ENCODE peak calls at places on chromosomes 1 and 21, in nine cellular contexts. L, O, F, U, P, S, C, M and H are unnamed samples. For H3K36me3, the result is how much of the 10 kb centered on the place peaks cover.

GRCh38 chr1:8392522-8392921 is 74.6 kb downstream of the SLC45A1 start:
- DNase-seq in L (no peak), O (no peak), F (peak), U (no peak), P (no peak), S (no peak), C (no peak), M (no peak), H (no peak)

GRCh38 chr21:35400233-35400939 is 351.3 kb upstream of the RUNX1 start:
- DNase-seq in L (peak), O (no peak), F (peak), U (peak), P (no peak), S (peak), C (no peak), M (peak), H (peak)

GRCh38 chr1:101960164-101960563 is 36.6 kb downstream of the OLFM3 start:
- DNase-seq in L (no peak), O (no peak), F (no peak), U (no peak), P (no peak), S (no peak), C (no peak), M (no peak), H (no peak)

GRCh38 chr21:17925900-17926299 is 106.7 kb upstream of the C21orf91 start:
- DNase-seq in L (peak), O (no peak), F (no peak), U (no peak), P (no peak), S (peak), C (peak), M (peak), H (no peak)

GRCh38 chr1:8004803-8005573 is 21.1 kb downstream of the ERRFI1 start:
- DNase-seq in L (no peak), O (peak), F (peak), U (peak), P (peak), S (peak), C (peak), M (peak), H (peak)

GRCh38 chr1:6420594-6421042 is 899 bp upstream of the HES2 start:
- DNase-seq in L (peak), O (peak), F (peak), U (no peak), P (no peak), S (no peak), C (no peak), M (no peak), H (no peak)

GRCh38 chr1:27876341-27877114 is 4.2 kb downstream of the THEMIS2 start:
- DNase-seq in L (no peak), O (peak), F (no peak), U (no peak), P (peak), S (no peak), C (peak), M (no peak), H (no peak)

GRCh38 chr1:191959856-191960255 is 198.4 kb upstream of the RGS18 start:
- DNase-seq in L (no peak), O (no peak), F (no peak), U (no peak), P (no peak), S (no peak), C (no peak), M (no peak), H (no peak)

GRCh38 chr21:14620152-14620551 is 74.0 kb upstream of the SAMSN1 start:
- DNase-seq in L (no peak), O (no peak), F (no peak), U (no peak), P (no peak), S (no peak), C (no peak), M (no peak), H (no peak)

GRCh38 chr1:85274969-85275453 is 1.4 kb downstream of the BCL10 start:
- DNase-seq in L (no peak), O (no peak), F (no peak), U (no peak), P (no peak), S (peak), C (no peak), M (no peak), H (peak)

GRCh38 chr1:62230724-62231123 is 36.1 kb downstream of the L1TD1 start:
- DNase-seq in L (no peak), O (no peak), F (no peak), U (no peak), P (no peak), S (peak), C (no peak), M (peak), H (no peak)

GRCh38 chr1:181033128-181033798 is 520 bp upstream of the MR1 start:
- DNase-seq in L (no peak), O (peak), F (peak), U (peak), P (peak), S (peak), C (peak), M (no peak), H (no peak)

GRCh38 chr1:206797534-206798383 is 25.5 kb upstream of the IL10 start:
- DNase-seq in L (peak), O (no peak), F (peak), U (peak), P (no peak), S (peak), C (peak), M (peak), H (no peak)

GRCh38 chr21:26732442-26733221 is 112.6 kb downstream of the ADAMTS1 start:
- DNase-seq in L (peak), O (no peak), F (no peak), U (peak), P (peak), S (peak), C (peak), M (peak), H (peak)

GRCh38 chr1:22673486-22674409 is 20.7 kb downstream of the C1QB start:
- DNase-seq in L (peak), O (peak), F (peak), U (no peak), P (no peak), S (peak), C (peak), M (peak), H (no peak)

GRCh38 chr1:31583995-31584868 is 7.9 kb downstream of the TINAGL1 start:
- DNase-seq in L (no peak), O (no peak), F (peak), U (peak), P (peak), S (no peak), C (peak), M (no peak), H (peak)

GRCh38 chr1:5345556-5345955 is 646.7 kb downstream of the NPHP4 start:
- DNase-seq in L (no peak), O (no peak), F (no peak), U (no peak), P (no peak), S (no peak), C (no peak), M (no peak), H (no peak)

DNA sequence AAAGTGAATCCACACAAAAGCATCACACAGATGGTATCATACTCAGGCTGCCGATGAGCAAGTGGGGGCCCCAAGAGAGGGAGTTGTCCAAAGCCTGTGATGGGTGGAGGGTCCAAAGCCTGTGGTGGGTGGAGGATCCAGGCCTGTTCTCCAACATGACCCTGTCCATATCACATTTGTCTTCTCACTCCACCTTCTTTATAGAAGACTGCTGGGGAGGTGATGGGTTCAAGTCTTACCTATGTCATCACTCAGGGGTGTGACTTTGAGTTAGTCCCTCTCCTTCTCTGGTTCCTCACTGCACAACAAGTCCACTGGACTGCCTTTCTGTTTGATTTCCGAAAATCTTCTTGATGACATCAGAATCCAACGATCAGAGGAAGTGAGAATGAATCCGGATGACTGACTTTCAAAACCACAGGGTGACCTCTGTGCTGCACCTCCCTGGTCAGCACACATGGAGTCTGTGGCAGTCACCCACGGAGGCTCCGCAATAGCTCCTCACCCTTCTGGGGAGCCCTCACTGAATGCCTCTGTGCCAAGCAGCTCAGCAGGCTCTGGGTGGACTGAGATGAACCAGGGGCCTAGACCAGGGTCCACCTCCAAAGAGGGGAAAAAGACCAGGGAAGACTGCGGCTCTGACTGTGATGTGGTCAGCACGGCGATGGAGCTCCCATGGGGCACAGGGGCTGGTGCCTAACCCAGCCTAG is 166.8 kb downstream of the HIVEP3 start:
- DNase-seq in L (no peak), O (no peak), F (no peak), U (no peak), P (no peak), S (peak), C (no peak), M (no peak), H (no peak)
- H3K4me3 ChIP-seq in L (no peak), O (no peak), F (no peak), U (no peak), P (no peak), S (no peak), C (no peak), M (no peak), H (no peak)

GRCh38 chr1:38003261-38004250 is 1.8 kb downstream of the FHL3 start:
- DNase-seq in L (no peak), O (no peak), F (no peak), U (no peak), P (no peak), S (no peak), C (peak), M (peak), H (no peak)
- H3K27ac ChIP-seq in L (no peak), O (no peak), F (peak), U (no peak), P (peak), S (no peak), C (no peak), M (no peak), H (no peak)

GRCh38 chr1:29197993-29198392 is 16.3 kb upstream of the SRSF4 start:
- DNase-seq in L (no peak), O (no peak), F (no peak), U (no peak), P (no peak), S (no peak), C (no peak), M (no peak), H (no peak)
- H3K36me3 ChIP-seq in L (under half), O (under half), F (half or more), U (under half), P (half or more), S (under half), C (under half), M (under half), H (half or more)

GRCh38 chr1:56655991-56656613 is 11.0 kb downstream of the PRKAA2 start:
- DNase-seq in L (no peak), O (no peak), F (no peak), U (no peak), P (no peak), S (no peak), C (no peak), M (no peak), H (no peak)

GRCh38 chr1:56658254-56658653 is 13.1 kb downstream of the PRKAA2 start:
- DNase-seq in L (no peak), O (no peak), F (no peak), U (no peak), P (no peak), S (no peak), C (no peak), M (no peak), H (no peak)

GRCh38 chr1:56648546-56648945 is 3.4 kb downstream of the PRKAA2 start:
- DNase-seq in L (no peak), O (no peak), F (no peak), U (no peak), P (no peak), S (no peak), C (no peak), M (no peak), H (no peak)

GRCh38 chr1:56654126-56654923 is 9.2 kb downstream of the PRKAA2 start:
- DNase-seq in L (no peak), O (no peak), F (no peak), U (no peak), P (no peak), S (no peak), C (no peak), M (no peak), H (no peak)
- H3K4me3 ChIP-seq in L (no peak), O (no peak), F (no peak), U (no peak), P (peak), S (no peak), C (no peak), M (no peak), H (no peak)

GRCh38 chr1:186497651-186498050 is 36.7 kb upstream of the PDC start:
- DNase-seq in L (no peak), O (no peak), F (no peak), U (no peak), P (no peak), S (no peak), C (no peak), M (no peak), H (no peak)

GRCh38 chr1:186498071-186498470 is 37.2 kb upstream of the PDC start:
- DNase-seq in L (no peak), O (no peak), F (no peak), U (no peak), P (no peak), S (peak), C (no peak), M (no peak), H (no peak)

GRCh38 chr1:186492531-186493291 is 31.8 kb upstream of the PDC start:
- DNase-seq in L (no peak), O (no peak), F (no peak), U (no peak), P (no peak), S (peak), C (no peak), M (no peak), H (no peak)

GRCh38 chr1:186496452-186496851 is 35.5 kb upstream of the PDC start:
- DNase-seq in L (no peak), O (no peak), F (no peak), U (no peak), P (no peak), S (peak), C (no peak), M (no peak), H (no peak)

DNA sequence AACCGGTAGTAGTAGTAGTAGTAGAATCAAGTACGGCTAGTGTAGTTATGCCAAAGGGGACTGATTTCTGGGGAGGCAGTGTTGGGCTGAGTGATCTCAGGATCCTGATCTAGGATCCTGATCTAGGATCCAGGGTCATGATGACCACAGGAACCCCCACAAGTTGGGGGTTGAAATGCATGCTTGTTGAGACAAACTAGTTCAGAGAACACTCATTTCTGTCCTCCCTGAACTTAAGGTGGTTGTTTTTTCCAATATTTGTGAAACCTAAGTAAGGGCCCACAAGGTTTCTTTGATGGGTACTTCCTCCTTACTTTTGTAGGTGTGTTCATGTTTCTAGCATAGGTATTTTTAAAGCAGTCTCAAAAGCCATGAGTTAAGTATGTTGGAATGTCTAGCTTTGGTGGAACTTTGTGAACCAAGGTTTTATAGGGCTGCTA is 33.9 kb upstream of the PDC start:
- DNase-seq in L (no peak), O (no peak), F (no peak), U (no peak), P (no peak), S (peak), C (no peak), M (no peak), H (no peak)
- H3K27ac ChIP-seq in L (no peak), O (no peak), F (no peak), U (no peak), P (no peak), S (peak), C (no peak), M (no peak), H (no peak)

DNA sequence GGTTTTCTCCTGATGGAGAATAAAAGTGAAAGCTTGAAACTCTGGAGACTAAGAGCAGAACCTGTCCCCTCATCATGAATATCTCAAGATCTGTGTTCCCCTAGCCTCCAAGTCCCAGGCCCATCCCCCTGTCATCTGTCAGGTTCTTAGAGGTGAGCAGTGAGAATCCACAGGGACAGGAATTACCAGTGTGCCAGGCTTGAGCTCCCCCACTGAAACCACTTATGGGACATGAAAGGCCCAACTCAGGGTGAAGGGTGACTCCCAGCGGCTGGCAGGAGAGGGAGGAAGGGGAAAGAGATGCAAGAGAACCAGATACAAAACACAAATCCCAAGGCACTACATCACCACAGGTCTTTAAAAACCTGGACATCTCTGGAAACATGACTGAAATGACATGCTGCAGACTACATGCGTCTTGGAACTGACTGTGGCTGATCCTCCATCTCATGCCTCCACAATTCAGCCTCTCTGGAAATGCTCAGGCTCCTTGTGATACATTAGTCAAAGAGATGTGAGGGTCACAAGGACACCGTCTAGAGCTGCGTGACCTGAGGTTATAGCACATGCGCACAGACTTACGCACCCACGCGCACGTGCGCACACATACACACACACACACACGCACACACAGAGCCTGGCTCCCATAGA is 6.8 kb upstream of the LY9 start:
- DNase-seq in L (no peak), O (no peak), F (no peak), U (no peak), P (no peak), S (no peak), C (no peak), M (no peak), H (no peak)
- H3K36me3 ChIP-seq in L (under half), O (under half), F (under half), U (under half), P (under half), S (under half), C (under half), M (under half), H (under half)

DNA sequence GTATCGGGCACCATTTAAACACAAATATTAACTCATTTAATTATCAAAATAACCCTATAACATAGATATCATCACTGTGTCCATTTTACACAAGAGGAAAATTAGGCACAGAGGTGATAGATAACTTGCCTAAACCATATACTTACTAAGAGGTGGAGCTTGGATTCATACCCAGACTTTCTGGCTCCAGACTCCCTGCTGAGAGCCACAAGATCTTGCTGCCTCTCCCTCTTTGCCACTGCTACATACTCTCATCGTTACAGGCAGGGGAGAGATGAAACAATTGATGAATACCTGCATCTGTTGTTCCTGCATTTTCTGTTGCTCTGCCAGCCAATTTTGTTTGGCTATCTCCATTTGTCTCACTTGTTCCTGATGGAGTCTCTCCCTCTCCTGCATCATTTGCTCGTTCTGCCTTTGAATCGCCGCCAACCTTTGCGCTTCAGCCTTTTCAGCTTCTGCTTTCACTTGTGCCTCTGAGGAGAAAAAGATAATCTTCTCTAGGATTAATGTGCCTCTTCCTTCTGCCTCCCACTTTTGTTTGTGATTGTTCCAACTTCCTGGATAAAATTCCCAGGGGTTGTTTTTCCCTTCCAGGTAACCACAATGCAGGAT is 10.6 kb downstream of the GBP5 start:
- DNase-seq in L (peak), O (no peak), F (no peak), U (no peak), P (peak), S (no peak), C (no peak), M (peak), H (no peak)
- H3K4me3 ChIP-seq in L (no peak), O (no peak), F (no peak), U (no peak), P (peak), S (no peak), C (no peak), M (no peak), H (no peak)

DNA sequence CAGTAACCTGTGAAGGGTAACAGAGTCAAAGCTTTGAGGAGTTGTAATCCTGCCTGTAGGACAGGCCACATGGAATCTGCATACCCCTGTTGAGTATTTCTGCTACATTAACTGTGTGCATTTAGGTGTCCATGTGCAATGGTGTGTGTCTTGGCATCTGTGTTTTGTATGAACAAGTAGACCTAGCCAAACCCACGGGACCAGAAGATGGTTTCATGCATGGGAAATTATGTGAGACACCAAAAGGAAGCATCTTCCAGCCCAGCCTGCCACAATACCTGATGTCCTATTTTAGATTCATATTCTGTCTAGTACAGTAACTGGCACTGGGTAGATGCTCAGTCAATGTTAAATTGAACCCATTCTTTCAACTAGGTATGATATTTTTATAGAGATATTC is 70.8 kb upstream of the KCND3 start:
- DNase-seq in L (no peak), O (no peak), F (no peak), U (no peak), P (no peak), S (no peak), C (no peak), M (no peak), H (no peak)
- H3K27ac ChIP-seq in L (no peak), O (no peak), F (no peak), U (no peak), P (no peak), S (no peak), C (no peak), M (no peak), H (no peak)